ENCODE peak calls at places on chromosomes 2 and 18, in six cellular contexts. Z, L, C, K, O and I are unnamed samples.

GRCh38 chr18:37476182-37476581 is 89.4 kb downstream of the CELF4 start:
- DNase-seq in L (peak; percentile 39), C (peak; percentile 15), O (no peak), K (peak; percentile 79), Z (peak; percentile 77), I (peak; percentile 32)

GRCh38 chr2:230885467-230886130 is 20.9 kb downstream of the ITM2C start:
- DNase-seq in Z (no peak), L (peak; percentile 66), O (no peak), C (no peak), K (peak; percentile 68), I (no peak)

GRCh38 chr2:238851751-238852150 is 3.9 kb downstream of the TWIST2 start:
- DNase-seq in O (no peak), L (no peak), Z (no peak), C (no peak), K (no peak), I (no peak)

GRCh38 chr18:35193313-35193712 is 47.5 kb upstream of the ZNF397 start:
- DNase-seq in K (no peak), Z (no peak), C (no peak), L (no peak), O (no peak), I (no peak)

GRCh38 chr18:8673276-8674209 is 31.8 kb upstream of the MTCL1 start:
- DNase-seq in L (no peak), K (no peak), O (peak; percentile 52), Z (no peak), C (no peak), I (no peak)

GRCh38 chr2:19676770-19677169 is 225.0 kb downstream of the TTC32 start:
- DNase-seq in C (peak; percentile 21), L (no peak), K (peak; percentile 53), O (no peak), Z (peak; percentile 22), I (no peak)

GRCh38 chr2:43312751-43313641 is 86.6 kb upstream of the ZFP36L2 start:
- DNase-seq in Z (no peak), C (no peak), O (no peak), K (no peak), L (no peak), I (no peak)

GRCh38 chr2:226995625-226996041 is 159.8 kb downstream of the RHBDD1 start:
- DNase-seq in L (no peak), K (no peak), Z (no peak), O (no peak), C (no peak), I (no peak)

GRCh38 chr18:11040823-11041712 is 108.3 kb downstream of the PIEZO2 start:
- DNase-seq in O (no peak), K (peak; percentile 58), L (no peak), Z (peak; percentile 43), C (peak; percentile 94), I (no peak)

GRCh38 chr2:98607741-98608117 is 583 bp downstream of the COA5 start:
- DNase-seq in Z (no peak), C (no peak), O (no peak), L (no peak), K (no peak), I (no peak)

GRCh38 chr2:98607104-98607503 is 1.2 kb downstream of the COA5 start:
- DNase-seq in K (no peak), L (no peak), Z (no peak), C (no peak), O (no peak), I (no peak)

GRCh38 chr2:98606431-98606830 is 1.9 kb downstream of the COA5 start:
- DNase-seq in C (no peak), L (no peak), Z (no peak), O (no peak), K (no peak), I (no peak)

GRCh38 chr2:98608962-98609604 is 694 bp downstream of the UNC50 start:
- DNase-seq in Z (peak; percentile 37), O (no peak), L (no peak), K (no peak), C (no peak), I (no peak)

DNA sequence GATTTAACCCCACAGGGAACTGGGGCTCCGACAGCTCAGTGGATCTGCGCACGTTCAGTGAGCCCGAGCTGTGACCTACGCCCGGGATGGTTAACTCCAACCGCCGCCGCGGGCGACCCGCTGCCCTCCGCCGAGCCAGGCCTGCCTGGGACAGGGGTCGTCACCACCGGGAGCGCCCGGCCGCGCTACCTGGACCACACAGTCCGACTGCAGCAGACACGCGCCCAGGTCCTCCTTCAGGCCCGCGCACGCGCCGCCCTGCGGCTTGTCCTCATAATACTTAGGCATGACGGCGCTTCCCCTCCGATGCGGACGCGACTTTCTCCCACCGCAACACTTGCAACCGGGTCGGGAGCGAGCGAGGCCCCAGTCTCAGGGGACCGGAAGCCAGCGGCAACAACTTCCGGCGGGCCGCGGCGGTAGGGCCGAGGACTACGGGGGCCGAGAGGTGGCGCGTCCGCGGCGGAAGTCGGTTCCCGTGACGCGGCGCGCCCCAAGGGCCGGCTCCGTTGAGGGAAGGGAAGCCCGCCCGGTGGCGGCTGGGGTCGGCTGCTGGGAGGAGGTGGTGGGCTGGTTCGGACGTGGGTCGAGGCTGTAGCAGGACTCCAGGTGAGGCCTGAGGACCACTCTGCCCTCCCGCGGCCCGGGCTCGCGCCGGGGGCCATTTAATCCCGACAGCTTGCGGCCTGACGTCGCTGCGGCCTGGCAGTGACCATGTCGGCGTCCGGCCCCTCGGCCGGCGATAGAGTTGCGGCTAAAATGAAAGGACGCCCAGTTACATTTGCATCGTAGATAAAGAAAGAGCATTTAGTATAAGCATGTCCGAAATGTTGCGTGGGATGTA is at the start of the genes COA5 and UNC50:
- DNase-seq in Z (peak; percentile 95), O (peak; percentile 37), C (peak; percentile 86), K (peak; percentile 90), L (peak; percentile 98), I (peak; percentile 97)
- TF ChIP-seq TAF1 in Z (peak; percentile 95), O (peak; percentile 92), C (peak; percentile 99), K (peak; percentile 89), L (peak; percentile 89), I (peak; percentile 87)

GRCh38 chr18:22468554-22468891 is 50.8 kb upstream of the CTAGE1 start:
- DNase-seq in O (no peak), K (no peak), C (no peak), L (no peak), Z (no peak), I (no peak)

GRCh38 chr18:22471546-22472131 is 53.9 kb upstream of the CTAGE1 start:
- DNase-seq in O (no peak), Z (no peak), K (no peak), L (no peak), C (no peak), I (no peak)

GRCh38 chr18:22470141-22470510 is 52.4 kb upstream of the CTAGE1 start:
- DNase-seq in Z (no peak), K (no peak), C (no peak), O (no peak), L (no peak), I (no peak)

GRCh38 chr18:22469061-22469689 is 51.5 kb upstream of the CTAGE1 start:
- DNase-seq in C (no peak), Z (no peak), L (no peak), O (no peak), K (no peak), I (no peak)

DNA sequence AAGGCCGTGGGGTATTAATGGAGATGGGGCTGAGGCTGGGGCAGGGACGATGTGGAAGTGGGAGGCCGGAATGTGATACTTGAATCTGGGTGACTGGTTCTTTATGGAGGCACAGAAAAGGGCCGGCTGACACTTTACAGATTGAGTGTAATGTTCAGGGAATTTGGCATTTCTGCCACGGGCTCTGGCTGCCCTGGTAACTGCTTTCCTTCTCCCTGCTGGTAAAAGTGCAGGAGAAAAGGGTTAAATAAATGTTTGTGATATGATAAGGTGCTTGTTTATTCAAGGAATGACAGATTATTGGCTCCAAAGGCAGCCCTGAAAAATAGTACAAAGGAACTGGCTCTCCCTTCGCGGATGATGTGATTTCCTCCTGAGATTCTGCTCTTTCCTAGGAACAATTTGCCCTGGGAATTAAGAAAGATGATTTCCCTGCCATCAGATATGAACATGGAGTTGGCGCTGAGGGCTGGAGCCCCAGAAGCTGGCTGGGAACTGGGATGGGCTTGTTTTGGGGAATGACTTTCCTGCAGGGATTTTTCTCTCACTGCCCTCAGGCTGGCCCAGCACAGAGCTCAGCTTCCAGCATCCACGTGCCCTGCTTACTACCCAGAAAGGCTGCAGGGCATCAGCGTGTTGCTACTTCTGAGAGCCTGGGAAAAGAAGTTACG is 52.9 kb upstream of the CTAGE1 start:
- DNase-seq in O (no peak), Z (no peak), L (no peak), K (no peak), C (no peak), I (no peak)
- TF ChIP-seq POLR2A in O (no peak), Z (no peak), L (no peak), K (no peak), C (no peak), I (no peak)

GRCh38 chr2:236889791-236890704 is 195.6 kb upstream of the COPS8 start:
- DNase-seq in O (no peak), Z (no peak), L (no peak), C (no peak), K (no peak), I (no peak)

GRCh38 chr2:236887519-236887918 is 198.2 kb upstream of the COPS8 start:
- DNase-seq in O (no peak), L (no peak), C (no peak), Z (no peak), K (peak; percentile 36), I (no peak)

GRCh38 chr2:236887953-236888765 is 197.5 kb upstream of the COPS8 start:
- DNase-seq in Z (no peak), C (no peak), K (peak; percentile 35), L (no peak), O (no peak), I (no peak)

GRCh38 chr2:236888766-236889035 is 197.0 kb upstream of the COPS8 start:
- DNase-seq in K (no peak), C (no peak), Z (no peak), L (no peak), O (no peak), I (no peak)

DNA sequence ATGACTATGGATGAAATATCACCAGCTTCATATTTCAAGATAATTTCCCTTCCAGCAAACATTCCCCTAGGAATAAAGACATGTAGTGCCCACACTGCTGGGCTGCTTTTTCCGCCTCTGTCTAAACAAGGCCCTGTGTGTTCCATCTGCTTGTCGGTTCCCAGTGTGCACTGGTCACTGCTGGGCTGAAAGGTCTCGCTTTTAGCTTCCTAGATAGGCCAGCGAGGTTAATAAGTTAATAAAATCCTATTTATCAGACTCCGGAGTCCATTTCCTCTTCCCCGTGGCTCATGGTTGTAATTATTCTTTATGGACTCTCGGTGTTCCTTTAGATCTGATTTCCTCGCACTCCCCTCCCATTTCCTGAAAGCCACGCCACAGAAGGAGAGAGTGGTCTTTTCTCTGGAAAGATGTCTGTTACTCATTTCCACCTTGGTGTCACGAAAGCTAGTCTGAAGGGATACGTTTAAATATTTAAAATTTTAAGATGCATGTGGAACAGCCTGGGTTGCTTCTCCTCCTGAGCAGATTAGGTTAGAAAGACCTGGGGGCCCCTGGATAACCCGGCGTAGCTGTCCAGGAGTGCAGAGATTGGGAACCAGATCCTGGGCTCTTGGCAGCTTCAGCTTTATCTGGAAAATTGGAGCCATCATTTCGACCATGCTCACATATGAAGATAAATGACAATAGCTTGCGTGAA is 196.5 kb upstream of the COPS8 start:
- DNase-seq in K (no peak), C (no peak), O (no peak), L (no peak), Z (no peak), I (no peak)
- TF ChIP-seq POLR2AphosphoS5 in K (no peak), C (no peak), O (no peak), L (no peak), Z (no peak), I (no peak)

DNA sequence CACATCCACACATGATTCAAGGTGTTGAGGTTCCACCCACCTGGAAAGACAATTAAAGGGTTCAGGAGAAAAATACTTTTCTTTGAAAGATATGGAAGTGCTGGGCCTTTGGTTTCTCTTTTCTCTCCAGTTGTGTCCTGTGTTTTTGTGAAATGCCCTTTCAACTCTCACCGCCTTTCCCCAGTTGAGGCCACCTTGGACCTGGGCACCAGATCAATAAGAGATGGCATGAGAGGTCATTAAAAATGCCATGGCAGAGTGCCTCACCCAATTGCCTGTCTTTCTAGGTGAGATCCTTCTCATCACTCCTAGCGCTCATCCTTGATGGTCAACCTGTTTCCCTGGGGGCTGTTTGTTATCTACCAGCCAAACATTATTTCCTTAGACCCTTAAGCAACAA is 453.9 kb downstream of the TSN start:
- DNase-seq in Z (no peak), C (no peak), O (no peak), K (no peak), L (no peak), I (no peak)
- TF ChIP-seq TAF1 in Z (no peak), C (no peak), O (no peak), K (no peak), L (no peak), I (no peak)